ENCODE peak calls at places on chromosomes 2 and 18, in eight cellular contexts. S is neural crest cell; H is fibroblast of the conjunctiva; D is gastrocnemius medialis; I is left cardiac atrium; G is RCC 7860; O is naive thymus-derived CD8-positive, alpha-beta T cell; R is amniotic epithelial cell. B is an unnamed sample.

GRCh38 chr2:176561706-176562105 is 292.5 kb downstream of the MTX2 start:
- DNase-seq in S (no peak), H (no peak), D (no peak), I (no peak), G (peak), O (no peak), R (peak), B (no peak)

GRCh38 chr2:179273461-179273962 is 8.9 kb upstream of the SESTD1 start:
- DNase-seq in S (peak), H (no peak), D (no peak), I (no peak), G (no peak), O (no peak), R (no peak), B (no peak)

GRCh38 chr2:67974564-67975430 is 88.0 kb downstream of the C1D start:
- DNase-seq in S (no peak), H (no peak), D (no peak), I (peak), G (no peak), O (no peak), R (no peak), B (no peak)

GRCh38 chr2:5720426-5720825 is 28.2 kb downstream of the SOX11 start:
- DNase-seq in S (no peak), H (no peak), D (no peak), I (no peak), G (no peak), O (no peak), R (no peak), B (no peak)

GRCh38 chr2:218860950-218861381 is 1.4 kb downstream of the WNT6 start:
- DNase-seq in S (peak), H (peak), D (peak), I (peak), G (no peak), O (peak), R (peak), B (peak)

GRCh38 chr2:110149330-110150220 is 34.0 kb upstream of the MALL start:
- DNase-seq in S (no peak), H (no peak), D (no peak), I (no peak), G (peak), O (no peak), R (peak), B (no peak)

GRCh38 chr18:24219561-24220317 is 80.9 kb downstream of the CABYR start:
- DNase-seq in S (no peak), H (no peak), D (peak), I (no peak), G (no peak), O (no peak), R (no peak), B (peak)

GRCh38 chr2:36478332-36478738 is 119.6 kb downstream of the FEZ2 start:
- DNase-seq in S (no peak), H (no peak), D (no peak), I (no peak), G (peak), O (no peak), R (peak), B (no peak)

GRCh38 chr2:146949400-146949799 is 895.4 kb upstream of the ACVR2A start:
- DNase-seq in S (no peak), H (no peak), D (no peak), I (no peak), G (no peak), O (no peak), R (no peak), B (no peak)

GRCh38 chr2:62787381-62787780 is 81.9 kb downstream of the EHBP1 start:
- DNase-seq in S (no peak), H (peak), D (no peak), I (no peak), G (peak), O (no peak), R (peak), B (no peak)